ENCODE peak calls at places on chromosomes 7 and 10, in four cellular contexts. One of them, this sample, is unnamed.

GRCh38 chr7:143315782-143316181 is at the start of gene CLCN1:
- DNase-seq in transverse colon: no peak
- DNase-seq in M059J: no peak
- DNase-seq in activated CD8-positive, alpha-beta T cell treated with anti-CD3 and anti-CD28 coated beads for 36 hours: no peak
- DNase-seq in this sample: no peak

GRCh38 chr7:129707910-129708490 is 96.5 kb downstream of the NRF1 start:
- DNase-seq in transverse colon: no peak
- DNase-seq in M059J: no peak
- DNase-seq in activated CD8-positive, alpha-beta T cell treated with anti-CD3 and anti-CD28 coated beads for 36 hours: no peak
- DNase-seq in this sample: no peak

GRCh38 chr7:133854739-133855138 is 272.4 kb upstream of the LRGUK start:
- DNase-seq in transverse colon: no peak
- DNase-seq in M059J: peak
- DNase-seq in activated CD8-positive, alpha-beta T cell treated with anti-CD3 and anti-CD28 coated beads for 36 hours: no peak
- DNase-seq in this sample: peak

GRCh38 chr10:1736180-1736971 is 949 bp downstream of the ADARB2 start:
- DNase-seq in transverse colon: no peak
- DNase-seq in M059J: no peak
- DNase-seq in activated CD8-positive, alpha-beta T cell treated with anti-CD3 and anti-CD28 coated beads for 36 hours: no peak
- DNase-seq in this sample: peak

GRCh38 chr7:87878208-87878735 is 2.0 kb downstream of the DBF4 start:
- DNase-seq in transverse colon: no peak
- DNase-seq in M059J: peak
- DNase-seq in activated CD8-positive, alpha-beta T cell treated with anti-CD3 and anti-CD28 coated beads for 36 hours: no peak
- DNase-seq in this sample: no peak

GRCh38 chr7:44286618-44287487 is 38.5 kb downstream of the CAMK2B start:
- DNase-seq in transverse colon: peak
- DNase-seq in M059J: no peak
- DNase-seq in activated CD8-positive, alpha-beta T cell treated with anti-CD3 and anti-CD28 coated beads for 36 hours: no peak
- DNase-seq in this sample: no peak

GRCh38 chr10:80472234-80473095 is 18.4 kb downstream of the TSPAN14 start:
- DNase-seq in transverse colon: no peak
- DNase-seq in M059J: peak
- DNase-seq in activated CD8-positive, alpha-beta T cell treated with anti-CD3 and anti-CD28 coated beads for 36 hours: peak
- DNase-seq in this sample: peak

GRCh38 chr7:2821842-2822507 is 22.1 kb downstream of the GNA12 start:
- DNase-seq in transverse colon: no peak
- DNase-seq in M059J: peak
- DNase-seq in activated CD8-positive, alpha-beta T cell treated with anti-CD3 and anti-CD28 coated beads for 36 hours: no peak
- DNase-seq in this sample: peak

GRCh38 chr10:62457196-62457595 is 83.0 kb downstream of the ZNF365 start:
- DNase-seq in transverse colon: no peak
- DNase-seq in M059J: no peak
- DNase-seq in activated CD8-positive, alpha-beta T cell treated with anti-CD3 and anti-CD28 coated beads for 36 hours: no peak
- DNase-seq in this sample: no peak

GRCh38 chr10:101158101-101159058 is 27.3 kb downstream of the TLX1 start:
- DNase-seq in transverse colon: no peak
- DNase-seq in M059J: no peak
- DNase-seq in activated CD8-positive, alpha-beta T cell treated with anti-CD3 and anti-CD28 coated beads for 36 hours: no peak
- DNase-seq in this sample: no peak

GRCh38 chr10:61836233-61836887 is 65.1 kb upstream of the ARID5B start:
- DNase-seq in transverse colon: no peak
- DNase-seq in M059J: peak
- DNase-seq in activated CD8-positive, alpha-beta T cell treated with anti-CD3 and anti-CD28 coated beads for 36 hours: no peak
- DNase-seq in this sample: no peak

This sample was measured in MCF 10A.